ENCODE peak calls at places on chromosomes 12 and 14, in four cellular contexts. P, C, R and I are unnamed samples.
A peak's percentile ranks its signal among the peaks of the same experiment; 100 is the strongest.

GRCh38 chr12:121693155-121693554 is 19.4 kb upstream of the TMEM120B start:
- DNase-seq in P (peak; percentile 52), C (no peak), R (no peak), I (no peak)

GRCh38 chr12:50186667-50187066 is 19.5 kb upstream of the CERS5 start:
- DNase-seq in P (no peak), C (no peak), R (no peak), I (no peak)

GRCh38 chr12:71947645-71948105 is 9.0 kb downstream of the TPH2 start:
- DNase-seq in P (peak; percentile 28), C (no peak), R (peak; percentile 33), I (no peak)

GRCh38 chr14:66003082-66003740 is 483.0 kb upstream of the CCDC196 start:
- DNase-seq in P (no peak), C (no peak), R (no peak), I (no peak)

GRCh38 chr14:31395572-31396205 is 24.7 kb downstream of the HEATR5A start:
- DNase-seq in P (no peak), C (no peak), R (no peak), I (no peak)

GRCh38 chr12:74722709-74723108 is 185.1 kb downstream of the ATXN7L3B start:
- DNase-seq in P (no peak), C (no peak), R (no peak), I (no peak)

GRCh38 chr12:64551676-64552075 is 58.6 kb upstream of the RASSF3 start:
- DNase-seq in P (no peak), C (no peak), R (no peak), I (no peak)

GRCh38 chr12:48795550-48796455 is 6.9 kb upstream of the ADCY6 start:
- DNase-seq in P (peak; percentile 63), C (peak; percentile 55), R (peak; percentile 87), I (no peak)

GRCh38 chr12:94560416-94561221 is 89.7 kb downstream of the TMCC3 start:
- DNase-seq in P (no peak), C (peak; percentile 33), R (no peak), I (no peak)

GRCh38 chr14:90976076-90976475 is 84.4 kb downstream of the RPS6KA5 start:
- DNase-seq in P (no peak), C (no peak), R (no peak), I (no peak)

GRCh38 chr12:76633415-76633814 is 73.8 kb upstream of the OSBPL8 start:
- DNase-seq in P (peak; percentile 36), C (no peak), R (no peak), I (no peak)

GRCh38 chr12:29883558-29883957 is 99.8 kb upstream of the TMTC1 start:
- DNase-seq in P (no peak), C (no peak), R (no peak), I (no peak)

GRCh38 chr12:108560321-108560721 is 652 bp downstream of the SART3 start:
- DNase-seq in P (no peak), C (no peak), R (no peak), I (no peak)

GRCh38 chr14:35482994-35483515 is 50.9 kb upstream of the INSM2 start:
- DNase-seq in P (no peak), C (no peak), R (no peak), I (no peak)

GRCh38 chr12:78739653-78740052 is 124.9 kb upstream of the SYT1 start:
- DNase-seq in P (no peak), C (no peak), R (no peak), I (no peak)

GRCh38 chr12:93595336-93595735 is 22.9 kb downstream of the SOCS2 start:
- DNase-seq in P (no peak), C (no peak), R (no peak), I (no peak)

GRCh38 chr12:3562484-3562883 is 71.5 kb downstream of the PRMT8 start:
- DNase-seq in P (no peak), C (no peak), R (no peak), I (no peak)

GRCh38 chr12:53234236-53234635 is 2.2 kb upstream of the RARG start:
- DNase-seq in P (no peak), C (no peak), R (no peak), I (no peak)

GRCh38 chr12:56160160-56160763 is 2.1 kb downstream of the MYL6 start:
- DNase-seq in P (no peak), C (no peak), R (no peak), I (no peak)

GRCh38 chr12:56160894-56161667 is 2.9 kb downstream of the MYL6 start:
- DNase-seq in P (no peak), C (no peak), R (no peak), I (no peak)

GRCh38 chr12:56158029-56158925 is at the start of gene MYL6:
- DNase-seq in P (peak; percentile 98), C (peak; percentile 83), R (peak; percentile 98), I (peak; percentile 96)

GRCh38 chr12:56158926-56159461 is 835 bp downstream of the MYL6 start:
- DNase-seq in P (peak; percentile 92), C (no peak), R (peak; percentile 79), I (peak; percentile 32)

DNA sequence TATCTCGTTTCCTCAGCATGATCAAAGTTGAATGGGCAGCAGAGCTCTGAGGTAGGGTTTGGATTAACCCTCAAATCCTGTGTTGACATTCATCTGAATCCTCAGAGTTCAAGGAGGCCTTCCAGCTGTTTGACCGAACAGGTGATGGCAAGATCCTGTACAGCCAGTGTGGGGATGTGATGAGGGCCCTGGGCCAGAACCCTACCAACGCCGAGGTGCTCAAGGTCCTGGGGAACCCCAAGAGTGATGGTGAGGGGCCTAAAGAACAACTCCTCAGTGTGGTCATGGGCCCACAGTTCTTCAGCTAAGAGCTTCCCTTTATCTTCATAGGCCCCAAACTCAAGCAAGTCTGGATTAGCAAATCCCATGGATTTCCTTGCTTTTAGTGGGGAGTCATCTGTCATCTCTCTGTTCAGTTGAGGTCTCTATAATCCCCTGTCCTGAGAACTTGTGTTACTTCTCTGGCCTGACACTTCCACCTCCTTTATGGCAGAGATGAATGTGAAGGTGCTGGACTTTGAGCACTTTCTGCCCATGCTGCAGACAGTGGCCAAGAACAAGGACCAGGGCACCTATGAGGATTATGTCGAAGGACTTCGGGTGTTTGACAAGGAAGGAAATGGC is 1.4 kb downstream of the MYL6 start:
- DNase-seq in P (no peak), C (no peak), R (no peak), I (no peak)
- TF ChIP-seq POLR2A in P (no peak), C (no peak), R (no peak), I (no peak)

DNA sequence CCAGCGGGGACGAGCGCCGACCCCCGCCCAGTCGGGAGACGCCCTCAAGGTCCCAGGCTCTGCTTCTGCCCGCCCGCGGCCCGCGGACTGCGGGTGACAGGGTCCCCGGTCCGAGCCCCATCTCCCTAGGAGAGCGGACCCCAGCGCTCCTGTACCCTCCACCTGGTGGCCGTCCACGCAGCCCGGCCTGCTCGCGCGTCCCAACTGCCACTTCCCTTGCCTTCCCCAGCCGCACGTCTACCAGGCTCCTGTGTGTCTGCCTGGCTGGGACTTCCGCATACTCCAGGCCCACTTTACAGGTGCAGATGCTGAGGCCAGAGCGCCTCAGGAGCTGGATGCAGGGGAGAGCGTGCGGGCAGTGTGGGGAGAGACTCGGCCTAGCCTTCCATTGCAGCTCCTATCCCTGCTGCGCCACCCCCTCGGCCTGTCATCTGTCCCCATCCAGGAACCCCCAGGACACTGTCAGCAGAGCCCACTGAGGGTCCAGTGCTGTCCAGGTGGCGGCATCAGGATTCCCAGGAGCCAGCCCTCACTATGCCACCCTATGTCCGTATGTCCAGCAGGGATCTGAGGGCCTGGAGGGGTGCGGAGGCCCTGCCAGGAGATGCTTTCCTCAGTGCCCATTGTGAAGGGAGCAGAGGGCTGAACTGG is 8.0 kb upstream of the ANKRD9 start:
- DNase-seq in P (no peak), C (no peak), R (no peak), I (no peak)
- TF ChIP-seq POLR2A in P (no peak), C (no peak), R (no peak), I (no peak)

GRCh38 chr14:75229923-75230792 is 48.5 kb upstream of the FOS start:
- DNase-seq in P (no peak), C (no peak), R (peak; percentile 66), I (no peak)
- TF ChIP-seq POLR2A in P (no peak), C (no peak), R (no peak), I (no peak)

GRCh38 chr12:124914392-124915248 is at the start of gene UBC:
- DNase-seq in P (peak; percentile 91), C (peak; percentile 54), R (peak; percentile 92), I (no peak)
- TF ChIP-seq POLR2A in P (peak; percentile 94), C (peak; percentile 100), R (peak; percentile 100), I (peak; percentile 100)

GRCh38 chr14:67602995-67603545 is 3.0 kb upstream of the PIGH start:
- DNase-seq in P (no peak), C (no peak), R (no peak), I (no peak)

GRCh38 chr14:67602071-67602470 is 2.0 kb upstream of the PIGH start:
- DNase-seq in P (no peak), C (no peak), R (no peak), I (no peak)

GRCh38 chr14:67599698-67600561 is at the start of gene PIGH:
- DNase-seq in P (peak; percentile 92), C (peak; percentile 90), R (peak; percentile 92), I (peak; percentile 42)
- TF ChIP-seq POLR2A in P (no peak), C (peak; percentile 75), R (peak; percentile 90), I (peak; percentile 88)

GRCh38 chr12:123363743-123364531 is 710 bp downstream of the SBNO1 start:
- DNase-seq in P (peak; percentile 33), C (no peak), R (peak; percentile 20), I (no peak)
- TF ChIP-seq POLR2A in P (no peak), C (no peak), R (no peak), I (no peak)